ENCODE peak calls at places on chromosome 10, in six cellular contexts. H is A549, C is mammary epithelial cell, F is cardiac muscle cell, P is tibial artery, V is adrenal gland. S is an unnamed sample.

GRCh38 chr10:7408003-7408493 is 2.8 kb downstream of the SFMBT2 start:
- DNase-seq in H (no peak), C (no peak), F (peak; percentile 62), P (no peak), V (peak; percentile 68), S (peak; percentile 24)

GRCh38 chr10:18659784-18660561 is 742 bp downstream of the ARL5B start:
- DNase-seq in H (no peak), C (peak; percentile 81), F (peak; percentile 40), P (no peak), V (no peak), S (peak; percentile 51)

GRCh38 chr10:124005991-124006392 is 87.4 kb downstream of the CHST15 start:
- DNase-seq in H (no peak), C (no peak), F (no peak), P (no peak), V (no peak), S (no peak)

GRCh38 chr10:69222157-69223027 is 2.3 kb downstream of the HKDC1 start:
- DNase-seq in H (peak; percentile 66), C (peak; percentile 96), F (peak; percentile 76), P (no peak), V (peak; percentile 51), S (peak; percentile 62)

GRCh38 chr10:25689346-25690095 is 244.5 kb upstream of the MYO3A start:
- DNase-seq in H (no peak), C (no peak), F (no peak), P (no peak), V (no peak), S (no peak)

GRCh38 chr10:131706952-131707351 is 193.9 kb upstream of the PPP2R2D start:
- DNase-seq in H (no peak), C (no peak), F (no peak), P (no peak), V (no peak), S (no peak)

GRCh38 chr10:123885406-123886164 is 6.0 kb downstream of the CPXM2 start:
- DNase-seq in H (no peak), C (no peak), F (no peak), P (peak; percentile 89), V (no peak), S (no peak)

GRCh38 chr10:24824124-24824523 is 100.4 kb upstream of the ARHGAP21 start:
- DNase-seq in H (no peak), C (peak; percentile 59), F (no peak), P (no peak), V (no peak), S (no peak)

GRCh38 chr10:43138757-43139241 is 554 bp downstream of the CSGALNACT2 start:
- DNase-seq in H (peak; percentile 38), C (peak; percentile 50), F (peak; percentile 28), P (no peak), V (no peak), S (no peak)

GRCh38 chr10:126376956-126377355 is 11.3 kb downstream of the ADAM12 start:
- DNase-seq in H (no peak), C (peak; percentile 53), F (no peak), P (no peak), V (no peak), S (no peak)

DNA sequence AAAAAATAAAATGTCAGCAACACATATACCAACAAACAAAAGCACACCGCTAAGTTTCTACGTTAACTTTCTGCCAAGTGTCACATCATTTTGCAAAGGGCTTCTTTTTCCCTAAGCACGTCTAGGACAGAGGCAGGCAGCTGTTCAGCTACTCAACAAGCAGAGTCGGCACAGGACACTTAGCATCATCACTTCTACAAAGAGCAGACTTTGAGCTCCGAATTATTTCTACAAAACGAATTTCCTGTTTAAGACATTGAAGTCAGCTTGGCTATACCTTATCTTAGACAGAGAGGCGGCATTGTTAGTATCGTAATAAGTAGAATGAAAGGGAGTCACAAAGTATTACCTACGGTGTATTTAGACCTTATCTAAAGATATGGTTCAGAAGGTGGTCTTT is 110.1 kb downstream of the SVIL start:
- DNase-seq in H (no peak), C (no peak), F (no peak), P (no peak), V (no peak), S (no peak)
- H3K27ac ChIP-seq in H (no peak overlapping the region), C (no peak overlapping the region), F (peak overlapping the region; percentile 56), P (no peak overlapping the region), V (no peak overlapping the region), S (no peak overlapping the region)

GRCh38 chr10:59237775-59238174 is 61.3 kb downstream of the PHYHIPL start:
- DNase-seq in H (no peak), C (no peak), F (no peak), P (no peak), V (no peak), S (no peak)

GRCh38 chr10:59236064-59236697 is 59.7 kb downstream of the PHYHIPL start:
- DNase-seq in H (no peak), C (no peak), F (no peak), P (no peak), V (no peak), S (no peak)

GRCh38 chr10:59234194-59234593 is 57.8 kb downstream of the PHYHIPL start:
- DNase-seq in H (no peak), C (no peak), F (no peak), P (no peak), V (no peak), S (no peak)

GRCh38 chr10:59229451-59229850 is 53.0 kb downstream of the PHYHIPL start:
- DNase-seq in H (no peak), C (no peak), F (no peak), P (no peak), V (no peak), S (no peak)

GRCh38 chr10:59234814-59235429 is 58.5 kb downstream of the PHYHIPL start:
- DNase-seq in H (no peak), C (peak; percentile 12), F (peak; percentile 64), P (no peak), V (no peak), S (peak; percentile 11)
- TF ChIP-seq CTCF in H (peak; percentile 64), C (peak; percentile 72), F (peak; percentile 75), P (peak; percentile 47), V (peak; percentile 54), S (peak; percentile 54)

GRCh38 chr10:32132357-32132756 is 76.1 kb upstream of the KIF5B start:
- DNase-seq in H (no peak), C (no peak), F (no peak), P (no peak), V (no peak), S (no peak)

GRCh38 chr10:32131388-32131787 is 75.2 kb upstream of the KIF5B start:
- DNase-seq in H (no peak), C (no peak), F (no peak), P (no peak), V (no peak), S (no peak)

GRCh38 chr10:32125023-32125422 is 68.8 kb upstream of the KIF5B start:
- DNase-seq in H (no peak), C (no peak), F (no peak), P (no peak), V (no peak), S (no peak)

GRCh38 chr10:32130788-32131187 is 74.6 kb upstream of the KIF5B start:
- DNase-seq in H (no peak), C (no peak), F (no peak), P (no peak), V (no peak), S (no peak)
- H3K27ac ChIP-seq in H (no peak overlapping the region), C (no peak overlapping the region), F (no peak overlapping the region), P (no peak overlapping the region), V (no peak overlapping the region), S (no peak overlapping the region)

DNA sequence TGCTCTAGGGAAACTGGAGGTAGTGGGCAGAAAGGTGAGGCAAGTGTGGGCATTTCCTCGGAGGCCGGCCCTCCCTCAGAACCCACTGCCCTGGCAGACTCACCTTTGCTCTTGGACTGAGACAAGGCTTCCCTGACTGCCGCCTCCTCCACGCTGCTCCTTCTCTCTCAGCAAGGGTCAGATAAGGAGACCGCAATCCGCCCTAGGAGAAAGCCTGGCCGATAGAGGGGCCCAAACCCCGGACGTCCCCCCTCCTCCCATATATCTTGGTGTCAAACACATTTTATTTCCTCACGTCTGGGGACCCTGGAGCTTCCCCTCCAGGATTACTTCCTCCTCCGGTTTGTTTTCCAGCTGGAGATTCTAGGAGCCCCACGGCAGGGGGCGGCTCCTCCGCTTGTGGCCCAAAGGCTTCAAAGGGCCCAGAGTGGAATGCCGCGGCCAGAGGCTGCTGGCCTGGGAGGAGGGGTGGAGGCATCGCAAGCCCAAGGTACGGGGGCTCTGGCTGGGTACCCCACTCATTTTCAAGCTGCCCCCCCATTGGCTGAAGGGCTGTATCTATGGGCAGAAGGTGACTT is 31.6 kb upstream of the LBX1 start:
- DNase-seq in H (no peak), C (no peak), F (no peak), P (no peak), V (no peak), S (no peak)
- TF ChIP-seq CTCF in H (no peak), C (no peak), F (no peak), P (no peak), V (no peak), S (no peak)

GRCh38 chr10:3805791-3806381 is 20.9 kb upstream of the KLF6 start:
- DNase-seq in H (no peak), C (peak; percentile 90), F (peak; percentile 86), P (peak; percentile 80), V (no peak), S (no peak)

GRCh38 chr10:3808689-3809199 is 23.7 kb upstream of the KLF6 start:
- DNase-seq in H (no peak), C (no peak), F (no peak), P (no peak), V (no peak), S (no peak)

GRCh38 chr10:3806603-3807002 is 21.6 kb upstream of the KLF6 start:
- DNase-seq in H (no peak), C (peak; percentile 95), F (peak; percentile 67), P (no peak), V (no peak), S (no peak)

GRCh38 chr10:3807928-3808496 is 23.0 kb upstream of the KLF6 start:
- DNase-seq in H (no peak), C (no peak), F (no peak), P (no peak), V (no peak), S (no peak)

GRCh38 chr10:3807221-3807927 is 22.4 kb upstream of the KLF6 start:
- DNase-seq in H (no peak), C (no peak), F (no peak), P (no peak), V (no peak), S (no peak)
- H3K27ac ChIP-seq in H (peak overlapping the region; percentile 84), C (peak overlapping the region; percentile 100), F (no peak overlapping the region), P (peak overlapping the region; percentile 84), V (no peak overlapping the region), S (peak overlapping the region; percentile 79)

GRCh38 chr10:4329237-4329636 is 496.8 kb upstream of the AKR1E2 start:
- DNase-seq in H (no peak), C (no peak), F (no peak), P (no peak), V (no peak), S (no peak)
- TF ChIP-seq CTCF in H (no peak), C (no peak), F (no peak), P (no peak), V (no peak), S (no peak)

GRCh38 chr10:78255796-78256638 is 222.4 kb downstream of the RPS24 start:
- DNase-seq in H (peak; percentile 90), C (peak; percentile 92), F (peak; percentile 96), P (peak; percentile 80), V (peak; percentile 88), S (no peak)
- H3K27ac ChIP-seq in H (peak overlapping the region; percentile 94), C (peak overlapping the region; percentile 51), F (peak overlapping the region; percentile 73), P (peak overlapping the region; percentile 72), V (peak overlapping the region; percentile 81), S (no peak overlapping the region)